ENCODE peak calls at places on chromosomes 16 and 17, in seven cellular contexts. One of them, this sample, is unnamed. For H3K9me3, the result is how much of the 10 kb centered on the place peaks cover.

GRCh38 chr16:74573622-74574021 is 33.3 kb downstream of the GLG1 start:
- DNase-seq in PC-3: no peak
- DNase-seq in heart right ventricle: no peak
- DNase-seq in aorta: no peak
- DNase-seq in effector memory CD4-positive, alpha-beta T cell: no peak
- DNase-seq in adrenal gland: no peak
- DNase-seq in fibroblast of lung: no peak
- DNase-seq in this sample: no peak

GRCh38 chr17:19397556-19398041 is 10.6 kb upstream of the MFAP4 start:
- DNase-seq in PC-3: no peak
- DNase-seq in heart right ventricle: no peak
- DNase-seq in aorta: peak
- DNase-seq in effector memory CD4-positive, alpha-beta T cell: no peak
- DNase-seq in adrenal gland: no peak
- DNase-seq in fibroblast of lung: no peak
- DNase-seq in this sample: no peak

GRCh38 chr16:2250652-2251280 is 621 bp downstream of the ECI1 start:
- DNase-seq in PC-3: no peak
- DNase-seq in heart right ventricle: no peak
- DNase-seq in aorta: no peak
- DNase-seq in effector memory CD4-positive, alpha-beta T cell: peak
- DNase-seq in adrenal gland: no peak
- DNase-seq in fibroblast of lung: no peak
- DNase-seq in this sample: no peak

GRCh38 chr16:57422026-57422944 is 17.7 kb downstream of the CCL17 start:
- DNase-seq in PC-3: peak
- DNase-seq in heart right ventricle: no peak
- DNase-seq in aorta: peak
- DNase-seq in effector memory CD4-positive, alpha-beta T cell: no peak
- DNase-seq in adrenal gland: no peak
- DNase-seq in fibroblast of lung: peak
- DNase-seq in this sample: no peak

GRCh38 chr17:81028506-81028858 is 6.5 kb upstream of the BAIAP2 start:
- DNase-seq in PC-3: no peak
- DNase-seq in heart right ventricle: no peak
- DNase-seq in aorta: no peak
- DNase-seq in effector memory CD4-positive, alpha-beta T cell: no peak
- DNase-seq in adrenal gland: no peak
- DNase-seq in fibroblast of lung: no peak
- DNase-seq in this sample: no peak

GRCh38 chr17:422196-422930 is 69.8 kb upstream of the RPH3AL start:
- DNase-seq in PC-3: no peak
- DNase-seq in heart right ventricle: no peak
- DNase-seq in aorta: no peak
- DNase-seq in effector memory CD4-positive, alpha-beta T cell: no peak
- DNase-seq in adrenal gland: no peak
- DNase-seq in fibroblast of lung: no peak
- DNase-seq in this sample: no peak

GRCh38 chr16:65148804-65149203 is 26.9 kb upstream of the CDH11 start:
- DNase-seq in PC-3: peak
- DNase-seq in heart right ventricle: no peak
- DNase-seq in aorta: no peak
- DNase-seq in effector memory CD4-positive, alpha-beta T cell: no peak
- DNase-seq in adrenal gland: no peak
- DNase-seq in fibroblast of lung: no peak
- DNase-seq in this sample: no peak

GRCh38 chr17:35998018-35998545 is 3.3 kb downstream of the CCL15 start:
- DNase-seq in PC-3: no peak
- DNase-seq in heart right ventricle: no peak
- DNase-seq in aorta: no peak
- DNase-seq in effector memory CD4-positive, alpha-beta T cell: no peak
- DNase-seq in adrenal gland: no peak
- DNase-seq in fibroblast of lung: no peak
- DNase-seq in this sample: no peak

GRCh38 chr17:4249452-4250029 is 14.2 kb downstream of the ANKFY1 start:
- DNase-seq in PC-3: peak
- DNase-seq in heart right ventricle: no peak
- DNase-seq in aorta: no peak
- DNase-seq in effector memory CD4-positive, alpha-beta T cell: no peak
- DNase-seq in adrenal gland: no peak
- DNase-seq in fibroblast of lung: peak
- DNase-seq in this sample: no peak

GRCh38 chr17:74442670-74443515 is 11.0 kb downstream of the GPRC5C start:
- DNase-seq in PC-3: peak
- DNase-seq in heart right ventricle: peak
- DNase-seq in aorta: peak
- DNase-seq in effector memory CD4-positive, alpha-beta T cell: no peak
- DNase-seq in adrenal gland: peak
- DNase-seq in fibroblast of lung: peak
- DNase-seq in this sample: no peak

GRCh38 chr17:30291571-30292489 is at the start of gene BLMH:
- DNase-seq in PC-3: peak
- DNase-seq in heart right ventricle: peak
- DNase-seq in aorta: peak
- DNase-seq in effector memory CD4-positive, alpha-beta T cell: peak
- DNase-seq in adrenal gland: peak
- DNase-seq in fibroblast of lung: peak
- DNase-seq in this sample: no peak

GRCh38 chr16:66988197-66988788 is at the start of gene CES4A:
- DNase-seq in PC-3: peak
- DNase-seq in heart right ventricle: no peak
- DNase-seq in aorta: no peak
- DNase-seq in effector memory CD4-positive, alpha-beta T cell: no peak
- DNase-seq in adrenal gland: peak
- DNase-seq in fibroblast of lung: peak
- DNase-seq in this sample: no peak

GRCh38 chr16:56424791-56425438 is 430 bp downstream of the AMFR start:
- DNase-seq in PC-3: no peak
- DNase-seq in heart right ventricle: peak
- DNase-seq in aorta: peak
- DNase-seq in effector memory CD4-positive, alpha-beta T cell: peak
- DNase-seq in adrenal gland: peak
- DNase-seq in fibroblast of lung: peak
- DNase-seq in this sample: no peak

GRCh38 chr17:13437966-13438779 is 163.6 kb downstream of the HS3ST3A1 start:
- DNase-seq in PC-3: peak
- DNase-seq in heart right ventricle: no peak
- DNase-seq in aorta: no peak
- DNase-seq in effector memory CD4-positive, alpha-beta T cell: no peak
- DNase-seq in adrenal gland: no peak
- DNase-seq in fibroblast of lung: peak
- DNase-seq in this sample: no peak

GRCh38 chr16:67447508-67448076 is 16.7 kb downstream of the HSD11B2 start:
- DNase-seq in PC-3: peak
- DNase-seq in heart right ventricle: peak
- DNase-seq in aorta: no peak
- DNase-seq in effector memory CD4-positive, alpha-beta T cell: no peak
- DNase-seq in adrenal gland: peak
- DNase-seq in fibroblast of lung: peak
- DNase-seq in this sample: no peak

GRCh38 chr16:27286446-27286845 is 17.9 kb upstream of the NSMCE1 start:
- DNase-seq in PC-3: peak
- DNase-seq in heart right ventricle: no peak
- DNase-seq in aorta: no peak
- DNase-seq in effector memory CD4-positive, alpha-beta T cell: no peak
- DNase-seq in adrenal gland: peak
- DNase-seq in fibroblast of lung: peak
- DNase-seq in this sample: no peak

GRCh38 chr16:64627781-64628180 is 494.1 kb downstream of the CDH11 start:
- DNase-seq in PC-3: no peak
- DNase-seq in heart right ventricle: peak
- DNase-seq in aorta: peak
- DNase-seq in effector memory CD4-positive, alpha-beta T cell: no peak
- DNase-seq in adrenal gland: no peak
- DNase-seq in fibroblast of lung: no peak
- DNase-seq in this sample: no peak

GRCh38 chr17:77828749-77829539 is 129.6 kb upstream of the TNRC6C start:
- DNase-seq in PC-3: no peak
- DNase-seq in heart right ventricle: no peak
- DNase-seq in aorta: peak
- DNase-seq in effector memory CD4-positive, alpha-beta T cell: no peak
- DNase-seq in adrenal gland: no peak
- DNase-seq in fibroblast of lung: no peak
- DNase-seq in this sample: no peak

GRCh38 chr16:81329947-81330346 is 15.2 kb downstream of the GAN start:
- DNase-seq in PC-3: no peak
- DNase-seq in heart right ventricle: no peak
- DNase-seq in aorta: no peak
- DNase-seq in effector memory CD4-positive, alpha-beta T cell: no peak
- DNase-seq in adrenal gland: no peak
- DNase-seq in fibroblast of lung: no peak
- DNase-seq in this sample: no peak

GRCh38 chr17:4175921-4176802 is 33.2 kb downstream of the CYB5D2 start:
- DNase-seq in PC-3: no peak
- DNase-seq in heart right ventricle: no peak
- DNase-seq in aorta: peak
- DNase-seq in effector memory CD4-positive, alpha-beta T cell: peak
- DNase-seq in adrenal gland: no peak
- DNase-seq in fibroblast of lung: peak
- DNase-seq in this sample: no peak

GRCh38 chr17:65756760-65757159 is 195.3 kb upstream of the AXIN2 start:
- DNase-seq in PC-3: no peak
- DNase-seq in heart right ventricle: no peak
- DNase-seq in aorta: no peak
- DNase-seq in effector memory CD4-positive, alpha-beta T cell: no peak
- DNase-seq in adrenal gland: no peak
- DNase-seq in fibroblast of lung: peak
- DNase-seq in this sample: no peak

GRCh38 chr16:66344533-66345145 is 21.9 kb upstream of the CDH5 start:
- DNase-seq in PC-3: peak
- DNase-seq in heart right ventricle: no peak
- DNase-seq in aorta: no peak
- DNase-seq in effector memory CD4-positive, alpha-beta T cell: no peak
- DNase-seq in adrenal gland: no peak
- DNase-seq in fibroblast of lung: peak
- DNase-seq in this sample: no peak

GRCh38 chr16:57624806-57625500 is 3.5 kb upstream of the ADGRG1 start:
- DNase-seq in PC-3: no peak
- DNase-seq in heart right ventricle: no peak
- DNase-seq in aorta: peak
- DNase-seq in effector memory CD4-positive, alpha-beta T cell: no peak
- DNase-seq in adrenal gland: peak
- DNase-seq in fibroblast of lung: peak
- DNase-seq in this sample: no peak

GRCh38 chr16:11367483-11367906 is 22.2 kb downstream of the RMI2 start:
- DNase-seq in PC-3: no peak
- DNase-seq in heart right ventricle: no peak
- DNase-seq in aorta: no peak
- DNase-seq in effector memory CD4-positive, alpha-beta T cell: no peak
- DNase-seq in adrenal gland: no peak
- DNase-seq in fibroblast of lung: no peak
- DNase-seq in this sample: no peak

DNA sequence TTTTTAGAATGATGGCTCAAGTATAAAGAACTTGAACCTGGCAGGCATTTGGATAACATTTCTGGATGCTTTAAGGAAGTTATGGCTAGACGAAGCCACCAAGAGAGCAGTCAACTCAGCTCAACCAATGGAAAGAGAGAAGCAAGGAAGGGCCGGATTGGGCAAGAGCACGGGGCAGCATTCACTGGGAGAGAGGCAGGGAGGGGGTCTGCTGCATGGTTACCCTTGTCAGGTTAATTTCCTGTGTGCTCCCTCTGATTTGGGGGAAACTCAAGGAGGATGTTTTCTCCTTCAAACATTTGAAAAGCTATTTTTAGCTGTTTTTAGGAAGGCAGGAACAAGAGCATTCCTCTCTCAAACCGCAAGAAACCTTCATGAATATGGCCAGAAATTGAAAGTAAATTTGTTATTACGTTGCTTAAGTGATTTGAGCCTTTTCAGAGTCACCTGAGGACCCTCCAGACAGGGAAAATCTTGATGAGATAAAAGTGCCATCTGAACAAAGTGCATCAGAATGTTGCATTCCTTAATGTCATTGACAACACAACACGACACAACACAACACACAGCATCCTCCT is 118.6 kb upstream of the ZFHX3 start:
- DNase-seq in PC-3: no peak
- DNase-seq in heart right ventricle: no peak
- DNase-seq in aorta: no peak
- DNase-seq in effector memory CD4-positive, alpha-beta T cell: no peak
- DNase-seq in adrenal gland: no peak
- DNase-seq in fibroblast of lung: no peak
- DNase-seq in this sample: no peak
- H3K4me3 ChIP-seq in PC-3: no peak
- H3K4me3 ChIP-seq in heart right ventricle: no peak
- H3K4me3 ChIP-seq in aorta: peak
- H3K4me3 ChIP-seq in effector memory CD4-positive, alpha-beta T cell: no peak
- H3K4me3 ChIP-seq in adrenal gland: peak
- H3K4me3 ChIP-seq in fibroblast of lung: peak
- H3K4me3 ChIP-seq in this sample: no peak

GRCh38 chr17:76623271-76624146 is 20.0 kb downstream of the ST6GALNAC1 start:
- DNase-seq in PC-3: peak
- DNase-seq in heart right ventricle: peak
- DNase-seq in aorta: peak
- DNase-seq in effector memory CD4-positive, alpha-beta T cell: peak
- DNase-seq in adrenal gland: peak
- DNase-seq in fibroblast of lung: peak
- DNase-seq in this sample: no peak
- H3K27ac ChIP-seq in PC-3: no peak
- H3K27ac ChIP-seq in heart right ventricle: no peak
- H3K27ac ChIP-seq in aorta: no peak
- H3K27ac ChIP-seq in effector memory CD4-positive, alpha-beta T cell: no peak
- H3K27ac ChIP-seq in adrenal gland: peak
- H3K27ac ChIP-seq in fibroblast of lung: no peak
- H3K27ac ChIP-seq in this sample: no peak

GRCh38 chr17:17425005-17425404 is 51.8 kb upstream of the MED9 start:
- DNase-seq in PC-3: no peak
- DNase-seq in heart right ventricle: no peak
- DNase-seq in aorta: no peak
- DNase-seq in effector memory CD4-positive, alpha-beta T cell: no peak
- DNase-seq in adrenal gland: no peak
- DNase-seq in fibroblast of lung: no peak
- DNase-seq in this sample: no peak
- H3K9me3 ChIP-seq in PC-3: under half
- H3K9me3 ChIP-seq in heart right ventricle: under half
- H3K9me3 ChIP-seq in aorta: under half
- H3K9me3 ChIP-seq in effector memory CD4-positive, alpha-beta T cell: under half
- H3K9me3 ChIP-seq in adrenal gland: under half
- H3K9me3 ChIP-seq in fibroblast of lung: under half
- H3K9me3 ChIP-seq in this sample: under half

GRCh38 chr17:63698886-63699637 is 863 bp downstream of the LIMD2 start:
- DNase-seq in PC-3: peak
- DNase-seq in heart right ventricle: peak
- DNase-seq in aorta: no peak
- DNase-seq in effector memory CD4-positive, alpha-beta T cell: peak
- DNase-seq in adrenal gland: peak
- DNase-seq in fibroblast of lung: peak
- DNase-seq in this sample: no peak

GRCh38 chr17:63698381-63698885 is 1.5 kb downstream of the LIMD2 start:
- DNase-seq in PC-3: no peak
- DNase-seq in heart right ventricle: no peak
- DNase-seq in aorta: no peak
- DNase-seq in effector memory CD4-positive, alpha-beta T cell: no peak
- DNase-seq in adrenal gland: no peak
- DNase-seq in fibroblast of lung: no peak
- DNase-seq in this sample: no peak

GRCh38 chr17:63695889-63696288 is 4.0 kb downstream of the LIMD2 start:
- DNase-seq in PC-3: no peak
- DNase-seq in heart right ventricle: no peak
- DNase-seq in aorta: no peak
- DNase-seq in effector memory CD4-positive, alpha-beta T cell: no peak
- DNase-seq in adrenal gland: no peak
- DNase-seq in fibroblast of lung: no peak
- DNase-seq in this sample: no peak

GRCh38 chr17:63696381-63696961 is 3.5 kb downstream of the LIMD2 start:
- DNase-seq in PC-3: peak
- DNase-seq in heart right ventricle: no peak
- DNase-seq in aorta: no peak
- DNase-seq in effector memory CD4-positive, alpha-beta T cell: peak
- DNase-seq in adrenal gland: no peak
- DNase-seq in fibroblast of lung: peak
- DNase-seq in this sample: no peak

GRCh38 chr17:63697341-63698286 is 2.3 kb downstream of the LIMD2 start:
- DNase-seq in PC-3: peak
- DNase-seq in heart right ventricle: peak
- DNase-seq in aorta: no peak
- DNase-seq in effector memory CD4-positive, alpha-beta T cell: peak
- DNase-seq in adrenal gland: no peak
- DNase-seq in fibroblast of lung: no peak
- DNase-seq in this sample: no peak
- H3K4me3 ChIP-seq in PC-3: no peak
- H3K4me3 ChIP-seq in heart right ventricle: no peak
- H3K4me3 ChIP-seq in aorta: no peak
- H3K4me3 ChIP-seq in effector memory CD4-positive, alpha-beta T cell: peak
- H3K4me3 ChIP-seq in adrenal gland: peak
- H3K4me3 ChIP-seq in fibroblast of lung: no peak
- H3K4me3 ChIP-seq in this sample: no peak